ENCODE peak calls at places on chromosome 5, in ten cellular contexts. U is kidney tubule cell; C is astrocyte of the spinal cord; O is GM03348; X is SW480; M is GM12878; D is COR-L47; A is activated CD4-positive, alpha-beta T cell treated with anti-CD3 and anti-CD28 coated beads for 36 hours; Z is GOT3; R is kidney glomerular epithelial cell. E is an unnamed sample.

GRCh38 chr5:691817-692529 is 1.2 kb downstream of the TPPP start:
- DNase-seq in D (no peak), R (no peak), A (no peak), O (no peak), U (no peak), M (no peak), Z (no peak), C (no peak), X (no peak), E (no peak)

GRCh38 chr5:56673171-56673570 is 142.2 kb upstream of the MAP3K1 start:
- DNase-seq in R (no peak), C (no peak), A (no peak), X (no peak), U (no peak), D (no peak), Z (no peak), M (no peak), O (no peak), E (no peak)

GRCh38 chr5:37554938-37555337 is 175.8 kb downstream of the WDR70 start:
- DNase-seq in U (peak), Z (no peak), R (no peak), D (no peak), A (peak), O (no peak), M (no peak), C (peak), X (no peak), E (no peak)

GRCh38 chr5:1265026-1265425 is 29.8 kb downstream of the TERT start:
- DNase-seq in X (no peak), M (no peak), C (no peak), O (no peak), R (no peak), A (no peak), U (no peak), D (no peak), Z (no peak), E (no peak)

GRCh38 chr5:948472-949274 is 56.0 kb downstream of the TRIP13 start:
- DNase-seq in U (no peak), R (no peak), X (peak), D (no peak), Z (no peak), O (no peak), A (no peak), M (no peak), C (no peak), E (no peak)

GRCh38 chr5:176714067-176714466 is 66.8 kb downstream of the TSPAN17 start:
- DNase-seq in X (no peak), U (peak), O (no peak), Z (no peak), R (no peak), M (no peak), D (no peak), C (no peak), A (peak), E (no peak)

GRCh38 chr5:61386062-61386800 is 54.2 kb downstream of the ZSWIM6 start:
- DNase-seq in C (no peak), A (no peak), O (no peak), U (no peak), M (no peak), D (no peak), X (no peak), Z (no peak), R (no peak), E (no peak)

GRCh38 chr5:34957299-34957698 is 27.9 kb downstream of the DNAJC21 start:
- DNase-seq in D (no peak), X (no peak), U (no peak), Z (no peak), C (no peak), R (no peak), A (no peak), O (peak), M (no peak), E (no peak)

GRCh38 chr5:83364322-83365299 is 106.9 kb upstream of the VCAN start:
- DNase-seq in A (no peak), R (no peak), X (no peak), M (peak), O (no peak), C (no peak), U (no peak), D (no peak), Z (no peak), E (no peak)

GRCh38 chr5:115098041-115098702 is 71.5 kb downstream of the TRIM36 start:
- DNase-seq in D (peak), X (peak), A (peak), M (peak), Z (no peak), U (peak), R (peak), O (peak), C (peak), E (peak)

GRCh38 chr5:150636391-150637244 is 3.8 kb upstream of the SYNPO start:
- DNase-seq in Z (no peak), O (peak), A (no peak), R (peak), C (peak), U (peak), M (no peak), D (peak), X (peak), E (peak)

GRCh38 chr5:170293273-170293672 is 4.3 kb downstream of the LCP2 start:
- DNase-seq in M (peak), Z (no peak), U (no peak), R (no peak), X (no peak), C (no peak), A (peak), D (no peak), O (no peak), E (no peak)

GRCh38 chr5:114449836-114450515 is 88.1 kb downstream of the KCNN2 start:
- DNase-seq in M (peak), O (peak), R (peak), C (peak), D (peak), X (peak), A (peak), Z (peak), U (peak), E (peak)

E was measured in PC-9.